ENCODE peak calls at places on chromosomes 13 and 19, in five cellular contexts. One of them, this sample, is unnamed.

GRCh38 chr19:17333611-17334413 is 843 bp downstream of the ANO8 start:
- DNase-seq in NCI-H1436: no peak
- DNase-seq in NCI-H510A treated with DMSO at 0.1 percent for 48 hours: peak
- DNase-seq in uterus: no peak
- DNase-seq in dorsolateral prefrontal cortex: no peak
- DNase-seq in this sample: no peak

GRCh38 chr13:32225494-32225931 is 89.7 kb downstream of the ZAR1L start:
- DNase-seq in NCI-H1436: no peak
- DNase-seq in NCI-H510A treated with DMSO at 0.1 percent for 48 hours: no peak
- DNase-seq in uterus: no peak
- DNase-seq in dorsolateral prefrontal cortex: no peak
- DNase-seq in this sample: peak

GRCh38 chr13:50437252-50437651 is 406.2 kb downstream of the DLEU7 start:
- DNase-seq in NCI-H1436: no peak
- DNase-seq in NCI-H510A treated with DMSO at 0.1 percent for 48 hours: no peak
- DNase-seq in uterus: no peak
- DNase-seq in dorsolateral prefrontal cortex: no peak
- DNase-seq in this sample: no peak

GRCh38 chr13:112056284-112056727 is 10.6 kb upstream of the SOX1 start:
- DNase-seq in NCI-H1436: peak
- DNase-seq in NCI-H510A treated with DMSO at 0.1 percent for 48 hours: peak
- DNase-seq in uterus: no peak
- DNase-seq in dorsolateral prefrontal cortex: no peak
- DNase-seq in this sample: no peak

GRCh38 chr13:113006660-113007059 is 37.6 kb downstream of the MCF2L start:
- DNase-seq in NCI-H1436: no peak
- DNase-seq in NCI-H510A treated with DMSO at 0.1 percent for 48 hours: no peak
- DNase-seq in uterus: no peak
- DNase-seq in dorsolateral prefrontal cortex: no peak
- DNase-seq in this sample: no peak

GRCh38 chr19:30224689-30225606 is 147.2 kb upstream of the ZNF536 start:
- DNase-seq in NCI-H1436: peak
- DNase-seq in NCI-H510A treated with DMSO at 0.1 percent for 48 hours: no peak
- DNase-seq in uterus: no peak
- DNase-seq in dorsolateral prefrontal cortex: no peak
- DNase-seq in this sample: no peak

GRCh38 chr13:102651392-102651791 is 43.5 kb downstream of the METTL21C start:
- DNase-seq in NCI-H1436: no peak
- DNase-seq in NCI-H510A treated with DMSO at 0.1 percent for 48 hours: no peak
- DNase-seq in uterus: no peak
- DNase-seq in dorsolateral prefrontal cortex: no peak
- DNase-seq in this sample: no peak

GRCh38 chr13:19769854-19770253 is 12.9 kb downstream of the PSPC1 start:
- DNase-seq in NCI-H1436: no peak
- DNase-seq in NCI-H510A treated with DMSO at 0.1 percent for 48 hours: no peak
- DNase-seq in uterus: no peak
- DNase-seq in dorsolateral prefrontal cortex: no peak
- DNase-seq in this sample: no peak

GRCh38 chr13:46679369-46680180 is 117.4 kb downstream of the ESD start:
- DNase-seq in NCI-H1436: no peak
- DNase-seq in NCI-H510A treated with DMSO at 0.1 percent for 48 hours: no peak
- DNase-seq in uterus: peak
- DNase-seq in dorsolateral prefrontal cortex: no peak
- DNase-seq in this sample: peak

GRCh38 chr19:15173746-15174404 is 26.9 kb downstream of the NOTCH3 start:
- DNase-seq in NCI-H1436: no peak
- DNase-seq in NCI-H510A treated with DMSO at 0.1 percent for 48 hours: no peak
- DNase-seq in uterus: no peak
- DNase-seq in dorsolateral prefrontal cortex: no peak
- DNase-seq in this sample: no peak

GRCh38 chr19:18940791-18941627 is at the start of gene HOMER3:
- DNase-seq in NCI-H1436: peak
- DNase-seq in NCI-H510A treated with DMSO at 0.1 percent for 48 hours: peak
- DNase-seq in uterus: peak
- DNase-seq in dorsolateral prefrontal cortex: peak
- DNase-seq in this sample: no peak

GRCh38 chr13:46178143-46178542 is 3.8 kb downstream of the LCP1 start:
- DNase-seq in NCI-H1436: no peak
- DNase-seq in NCI-H510A treated with DMSO at 0.1 percent for 48 hours: no peak
- DNase-seq in uterus: no peak
- DNase-seq in dorsolateral prefrontal cortex: no peak
- DNase-seq in this sample: no peak

GRCh38 chr19:1674293-1674679 is 21.9 kb upstream of the TCF3 start:
- DNase-seq in NCI-H1436: no peak
- DNase-seq in NCI-H510A treated with DMSO at 0.1 percent for 48 hours: no peak
- DNase-seq in uterus: no peak
- DNase-seq in dorsolateral prefrontal cortex: no peak
- DNase-seq in this sample: no peak

GRCh38 chr19:13089139-13089856 is 13.4 kb downstream of the LYL1 start:
- DNase-seq in NCI-H1436: peak
- DNase-seq in NCI-H510A treated with DMSO at 0.1 percent for 48 hours: no peak
- DNase-seq in uterus: no peak
- DNase-seq in dorsolateral prefrontal cortex: no peak
- DNase-seq in this sample: no peak

GRCh38 chr19:13234518-13234917 is 84.3 kb downstream of the IER2 start:
- DNase-seq in NCI-H1436: no peak
- DNase-seq in NCI-H510A treated with DMSO at 0.1 percent for 48 hours: no peak
- DNase-seq in uterus: peak
- DNase-seq in dorsolateral prefrontal cortex: no peak
- DNase-seq in this sample: no peak

GRCh38 chr13:113179374-113180230 is 21.2 kb downstream of the PROZ start:
- DNase-seq in NCI-H1436: no peak
- DNase-seq in NCI-H510A treated with DMSO at 0.1 percent for 48 hours: no peak
- DNase-seq in uterus: no peak
- DNase-seq in dorsolateral prefrontal cortex: no peak
- DNase-seq in this sample: no peak

GRCh38 chr19:1513492-1514294 is 874 bp upstream of the ADAMTSL5 start:
- DNase-seq in NCI-H1436: no peak
- DNase-seq in NCI-H510A treated with DMSO at 0.1 percent for 48 hours: no peak
- DNase-seq in uterus: peak
- DNase-seq in dorsolateral prefrontal cortex: no peak
- DNase-seq in this sample: no peak

GRCh38 chr13:23608704-23609413 is 38.6 kb downstream of the TNFRSF19 start:
- DNase-seq in NCI-H1436: no peak
- DNase-seq in NCI-H510A treated with DMSO at 0.1 percent for 48 hours: no peak
- DNase-seq in uterus: peak
- DNase-seq in dorsolateral prefrontal cortex: no peak
- DNase-seq in this sample: no peak

GRCh38 chr19:17125052-17125727 is 49.6 kb downstream of the MYO9B start:
- DNase-seq in NCI-H1436: no peak
- DNase-seq in NCI-H510A treated with DMSO at 0.1 percent for 48 hours: no peak
- DNase-seq in uterus: no peak
- DNase-seq in dorsolateral prefrontal cortex: no peak
- DNase-seq in this sample: no peak

GRCh38 chr13:42996584-42996983 is 4.5 kb upstream of the EPSTI1 start:
- DNase-seq in NCI-H1436: no peak
- DNase-seq in NCI-H510A treated with DMSO at 0.1 percent for 48 hours: no peak
- DNase-seq in uterus: no peak
- DNase-seq in dorsolateral prefrontal cortex: no peak
- DNase-seq in this sample: peak

GRCh38 chr19:12293771-12294307 is 844 bp downstream of the ZNF44 start:
- DNase-seq in NCI-H1436: no peak
- DNase-seq in NCI-H510A treated with DMSO at 0.1 percent for 48 hours: peak
- DNase-seq in uterus: peak
- DNase-seq in dorsolateral prefrontal cortex: peak
- DNase-seq in this sample: no peak

GRCh38 chr13:27627377-27627776 is 5.7 kb downstream of the POLR1D start:
- DNase-seq in NCI-H1436: no peak
- DNase-seq in NCI-H510A treated with DMSO at 0.1 percent for 48 hours: peak
- DNase-seq in uterus: no peak
- DNase-seq in dorsolateral prefrontal cortex: no peak
- DNase-seq in this sample: no peak

GRCh38 chr13:102141625-102142472 is 260.0 kb downstream of the FGF14 start:
- DNase-seq in NCI-H1436: no peak
- DNase-seq in NCI-H510A treated with DMSO at 0.1 percent for 48 hours: no peak
- DNase-seq in uterus: no peak
- DNase-seq in dorsolateral prefrontal cortex: no peak
- DNase-seq in this sample: no peak

GRCh38 chr13:36918246-36919060 is 1.6 kb downstream of the SMAD9 start:
- DNase-seq in NCI-H1436: no peak
- DNase-seq in NCI-H510A treated with DMSO at 0.1 percent for 48 hours: no peak
- DNase-seq in uterus: no peak
- DNase-seq in dorsolateral prefrontal cortex: no peak
- DNase-seq in this sample: no peak

GRCh38 chr13:106534844-106535551 is 464 bp downstream of the EFNB2 start:
- DNase-seq in NCI-H1436: no peak
- DNase-seq in NCI-H510A treated with DMSO at 0.1 percent for 48 hours: peak
- DNase-seq in uterus: peak
- DNase-seq in dorsolateral prefrontal cortex: no peak
- DNase-seq in this sample: no peak

GRCh38 chr13:96816261-96816660 is 178.0 kb downstream of the OXGR1 start:
- DNase-seq in NCI-H1436: no peak
- DNase-seq in NCI-H510A treated with DMSO at 0.1 percent for 48 hours: no peak
- DNase-seq in uterus: no peak
- DNase-seq in dorsolateral prefrontal cortex: no peak
- DNase-seq in this sample: no peak

This sample was measured in BJ.